ENCODE peak calls at places on chromosomes 2 and 18, in six cellular contexts. One of them, this sample, is unnamed.

GRCh38 chr18:50341443-50341842 is 33.4 kb upstream of the SKA1 start:
- DNase-seq in astrocyte of the cerebellum: no peak
- DNase-seq in RWPE1: no peak
- DNase-seq in astrocyte of the spinal cord: no peak
- DNase-seq in SW480: no peak
- DNase-seq in retina: no peak
- DNase-seq in this sample: no peak

GRCh38 chr2:139790807-139791206 is 1010.6 kb upstream of the NXPH2 start:
- DNase-seq in astrocyte of the cerebellum: peak
- DNase-seq in RWPE1: peak
- DNase-seq in astrocyte of the spinal cord: peak
- DNase-seq in SW480: peak
- DNase-seq in retina: peak
- DNase-seq in this sample: no peak

GRCh38 chr2:37156071-37156856 is 516 bp downstream of the EIF2AK2 start:
- DNase-seq in astrocyte of the cerebellum: peak
- DNase-seq in RWPE1: peak
- DNase-seq in astrocyte of the spinal cord: peak
- DNase-seq in SW480: peak
- DNase-seq in retina: peak
- DNase-seq in this sample: no peak

GRCh38 chr2:55459741-55460274 is 40.2 kb upstream of the CCDC88A start:
- DNase-seq in astrocyte of the cerebellum: no peak
- DNase-seq in RWPE1: no peak
- DNase-seq in astrocyte of the spinal cord: no peak
- DNase-seq in SW480: no peak
- DNase-seq in retina: no peak
- DNase-seq in this sample: no peak

GRCh38 chr2:96955694-96956610 is 30.4 kb downstream of the FAM178B start:
- DNase-seq in astrocyte of the cerebellum: no peak
- DNase-seq in RWPE1: no peak
- DNase-seq in astrocyte of the spinal cord: no peak
- DNase-seq in SW480: no peak
- DNase-seq in retina: no peak
- DNase-seq in this sample: no peak

GRCh38 chr2:67581751-67582150 is 184.6 kb downstream of the ETAA1 start:
- DNase-seq in astrocyte of the cerebellum: no peak
- DNase-seq in RWPE1: no peak
- DNase-seq in astrocyte of the spinal cord: no peak
- DNase-seq in SW480: no peak
- DNase-seq in retina: no peak
- DNase-seq in this sample: no peak

GRCh38 chr2:43945439-43945838 is 50.4 kb downstream of the LRPPRC start:
- DNase-seq in astrocyte of the cerebellum: no peak
- DNase-seq in RWPE1: no peak
- DNase-seq in astrocyte of the spinal cord: no peak
- DNase-seq in SW480: no peak
- DNase-seq in retina: no peak
- DNase-seq in this sample: no peak

GRCh38 chr2:42385225-42385624 is 24.2 kb upstream of the COX7A2L start:
- DNase-seq in astrocyte of the cerebellum: no peak
- DNase-seq in RWPE1: no peak
- DNase-seq in astrocyte of the spinal cord: no peak
- DNase-seq in SW480: peak
- DNase-seq in retina: peak
- DNase-seq in this sample: no peak

GRCh38 chr2:38074775-38075435 is 1.0 kb downstream of the CYP1B1 start:
- DNase-seq in astrocyte of the cerebellum: no peak
- DNase-seq in RWPE1: no peak
- DNase-seq in astrocyte of the spinal cord: peak
- DNase-seq in SW480: no peak
- DNase-seq in retina: peak
- DNase-seq in this sample: no peak

GRCh38 chr2:237457388-237457941 is 29.6 kb upstream of the MLPH start:
- DNase-seq in astrocyte of the cerebellum: no peak
- DNase-seq in RWPE1: no peak
- DNase-seq in astrocyte of the spinal cord: no peak
- DNase-seq in SW480: no peak
- DNase-seq in retina: no peak
- DNase-seq in this sample: no peak

GRCh38 chr2:216404010-216404618 is 8.2 kb upstream of the SMARCAL1 start:
- DNase-seq in astrocyte of the cerebellum: peak
- DNase-seq in RWPE1: peak
- DNase-seq in astrocyte of the spinal cord: peak
- DNase-seq in SW480: peak
- DNase-seq in retina: peak
- DNase-seq in this sample: no peak

GRCh38 chr2:182521453-182522427 is 94.9 kb upstream of the PDE1A start:
- DNase-seq in astrocyte of the cerebellum: no peak
- DNase-seq in RWPE1: no peak
- DNase-seq in astrocyte of the spinal cord: no peak
- DNase-seq in SW480: no peak
- DNase-seq in retina: no peak
- DNase-seq in this sample: no peak

GRCh38 chr2:226334981-226335720 is 464.5 kb downstream of the IRS1 start:
- DNase-seq in astrocyte of the cerebellum: no peak
- DNase-seq in RWPE1: no peak
- DNase-seq in astrocyte of the spinal cord: peak
- DNase-seq in SW480: peak
- DNase-seq in retina: no peak
- DNase-seq in this sample: peak

GRCh38 chr2:206154197-206154596 is 5.0 kb downstream of the NDUFS1 start:
- DNase-seq in astrocyte of the cerebellum: no peak
- DNase-seq in RWPE1: no peak
- DNase-seq in astrocyte of the spinal cord: no peak
- DNase-seq in SW480: peak
- DNase-seq in retina: peak
- DNase-seq in this sample: no peak

GRCh38 chr18:9135912-9136314 is 668 bp upstream of the ANKRD12 start:
- DNase-seq in astrocyte of the cerebellum: no peak
- DNase-seq in RWPE1: peak
- DNase-seq in astrocyte of the spinal cord: no peak
- DNase-seq in SW480: peak
- DNase-seq in retina: no peak
- DNase-seq in this sample: no peak

GRCh38 chr2:16726577-16726976 is 60.9 kb upstream of the CYRIA start:
- DNase-seq in astrocyte of the cerebellum: no peak
- DNase-seq in RWPE1: no peak
- DNase-seq in astrocyte of the spinal cord: no peak
- DNase-seq in SW480: no peak
- DNase-seq in retina: no peak
- DNase-seq in this sample: no peak

GRCh38 chr2:193963472-193964119 is 1693.4 kb upstream of the SLC39A10 start:
- DNase-seq in astrocyte of the cerebellum: peak
- DNase-seq in RWPE1: peak
- DNase-seq in astrocyte of the spinal cord: peak
- DNase-seq in SW480: peak
- DNase-seq in retina: no peak
- DNase-seq in this sample: no peak

GRCh38 chr2:73112026-73112912 is 479 bp downstream of the RAB11FIP5 start:
- DNase-seq in astrocyte of the cerebellum: no peak
- DNase-seq in RWPE1: peak
- DNase-seq in astrocyte of the spinal cord: peak
- DNase-seq in SW480: peak
- DNase-seq in retina: peak
- DNase-seq in this sample: no peak

GRCh38 chr2:168658706-168659105 is 143.7 kb upstream of the NOSTRIN start:
- DNase-seq in astrocyte of the cerebellum: no peak
- DNase-seq in RWPE1: no peak
- DNase-seq in astrocyte of the spinal cord: no peak
- DNase-seq in SW480: no peak
- DNase-seq in retina: no peak
- DNase-seq in this sample: no peak

GRCh38 chr2:108787209-108787558 is 613 bp downstream of the CCDC138 start:
- DNase-seq in astrocyte of the cerebellum: no peak
- DNase-seq in RWPE1: no peak
- DNase-seq in astrocyte of the spinal cord: no peak
- DNase-seq in SW480: peak
- DNase-seq in retina: no peak
- DNase-seq in this sample: no peak

GRCh38 chr2:222837643-222838056 is 23.2 kb upstream of the ACSL3 start:
- DNase-seq in astrocyte of the cerebellum: no peak
- DNase-seq in RWPE1: peak
- DNase-seq in astrocyte of the spinal cord: no peak
- DNase-seq in SW480: no peak
- DNase-seq in retina: no peak
- DNase-seq in this sample: no peak

GRCh38 chr2:100197643-100198153 is 55.3 kb upstream of the AFF3 start:
- DNase-seq in astrocyte of the cerebellum: peak
- DNase-seq in RWPE1: no peak
- DNase-seq in astrocyte of the spinal cord: peak
- DNase-seq in SW480: no peak
- DNase-seq in retina: peak
- DNase-seq in this sample: peak

GRCh38 chr2:10165282-10165681 is 42.7 kb downstream of the RRM2 start:
- DNase-seq in astrocyte of the cerebellum: no peak
- DNase-seq in RWPE1: no peak
- DNase-seq in astrocyte of the spinal cord: no peak
- DNase-seq in SW480: no peak
- DNase-seq in retina: no peak
- DNase-seq in this sample: no peak

GRCh38 chr2:27915874-27916273 is 25.3 kb downstream of the BABAM2 start:
- DNase-seq in astrocyte of the cerebellum: no peak
- DNase-seq in RWPE1: no peak
- DNase-seq in astrocyte of the spinal cord: no peak
- DNase-seq in SW480: no peak
- DNase-seq in retina: no peak
- DNase-seq in this sample: peak

GRCh38 chr2:20728114-20728758 is 61.3 kb downstream of the GDF7 start:
- DNase-seq in astrocyte of the cerebellum: no peak
- DNase-seq in RWPE1: no peak
- DNase-seq in astrocyte of the spinal cord: peak
- DNase-seq in SW480: no peak
- DNase-seq in retina: no peak
- DNase-seq in this sample: peak

GRCh38 chr2:176136375-176137248 is 7.1 kb downstream of the HOXD8 start:
- DNase-seq in astrocyte of the cerebellum: no peak
- DNase-seq in RWPE1: no peak
- DNase-seq in astrocyte of the spinal cord: no peak
- DNase-seq in SW480: peak
- DNase-seq in retina: peak
- DNase-seq in this sample: no peak

GRCh38 chr18:41992066-41992465 is 37.0 kb downstream of the PIK3C3 start:
- DNase-seq in astrocyte of the cerebellum: no peak
- DNase-seq in RWPE1: no peak
- DNase-seq in astrocyte of the spinal cord: no peak
- DNase-seq in SW480: no peak
- DNase-seq in retina: no peak
- DNase-seq in this sample: no peak

GRCh38 chr18:36887055-36887570 is 58.2 kb downstream of the KIAA1328 start:
- DNase-seq in astrocyte of the cerebellum: peak
- DNase-seq in RWPE1: no peak
- DNase-seq in astrocyte of the spinal cord: no peak
- DNase-seq in SW480: no peak
- DNase-seq in retina: no peak
- DNase-seq in this sample: no peak

GRCh38 chr18:55509631-55510372 is 78.2 kb downstream of the TCF4 start:
- DNase-seq in astrocyte of the cerebellum: peak
- DNase-seq in RWPE1: no peak
- DNase-seq in astrocyte of the spinal cord: peak
- DNase-seq in SW480: no peak
- DNase-seq in retina: no peak
- DNase-seq in this sample: peak

GRCh38 chr2:219350938-219351280 is 18.4 kb upstream of the RESP18 start:
- DNase-seq in astrocyte of the cerebellum: no peak
- DNase-seq in RWPE1: no peak
- DNase-seq in astrocyte of the spinal cord: no peak
- DNase-seq in SW480: no peak
- DNase-seq in retina: no peak
- DNase-seq in this sample: no peak

This sample was measured in retinal pigment epithelial cell.